ENCODE peak calls at places on chromosomes 16 and 17, in ten cellular contexts. Y is cardiac muscle cell; L is GM23338; A is heart left ventricle; F is CD8-positive, alpha-beta T cell; U is endodermal cell; T is upper lobe of right lung; H is IMR-90; B is Panc1; J is heart right ventricle. Q is an unnamed sample.
A peak's percentile ranks its signal among the peaks of the same experiment; 100 is the strongest.

GRCh38 chr16:88888778-88889387 is 22.4 kb upstream of the PABPN1L start:
- DNase-seq in Y (no peak), L (no peak), A (peak; percentile 75), F (no peak), U (peak; percentile 74), T (no peak), H (no peak), B (no peak), J (peak; percentile 69), Q (peak; percentile 75)

GRCh38 chr16:83458612-83459011 is 349.2 kb upstream of the HSBP1 start:
- DNase-seq in Y (no peak), L (no peak), A (no peak), F (no peak), U (no peak), T (no peak), H (peak; percentile 80), B (no peak), J (no peak), Q (no peak)

GRCh38 chr16:46427340-46428107 is 193.7 kb downstream of the SHCBP1 start:
- DNase-seq in Y (no peak), L (no peak), A (no peak), F (no peak), U (no peak), T (no peak), H (no peak), B (no peak), J (no peak), Q (no peak)

GRCh38 chr17:61842899-61843298 is 20.4 kb downstream of the BRIP1 start:
- DNase-seq in Y (no peak), L (no peak), A (no peak), F (no peak), U (no peak), T (no peak), H (no peak), B (no peak), J (no peak), Q (no peak)

GRCh38 chr17:62125307-62125706 is 60.2 kb upstream of the MED13 start:
- DNase-seq in Y (no peak), L (no peak), A (no peak), F (no peak), U (no peak), T (no peak), H (no peak), B (no peak), J (no peak), Q (no peak)

GRCh38 chr16:18975109-18975508 is 8.6 kb upstream of the TMC7 start:
- DNase-seq in Y (no peak), L (no peak), A (no peak), F (no peak), U (no peak), T (no peak), H (no peak), B (no peak), J (no peak), Q (no peak)

GRCh38 chr16:67562526-67562917 is at the start of gene CTCF:
- DNase-seq in Y (peak; percentile 92), L (peak; percentile 87), A (peak; percentile 87), F (no peak), U (no peak), T (peak; percentile 95), H (peak; percentile 81), B (no peak), J (peak; percentile 83), Q (peak; percentile 84)

GRCh38 chr16:48112603-48113400 is 43.0 kb downstream of the ABCC12 start:
- DNase-seq in Y (no peak), L (no peak), A (peak; percentile 55), F (no peak), U (no peak), T (no peak), H (no peak), B (no peak), J (peak; percentile 61), Q (peak; percentile 43)

GRCh38 chr17:76124582-76125390 is 16.3 kb downstream of the FOXJ1 start:
- DNase-seq in Y (no peak), L (peak; percentile 80), A (no peak), F (no peak), U (peak; percentile 91), T (no peak), H (no peak), B (no peak), J (no peak), Q (no peak)

GRCh38 chr17:4600563-4600962 is 16.2 kb downstream of the SMTNL2 start:
- DNase-seq in Y (peak; percentile 91), L (peak; percentile 47), A (peak; percentile 90), F (no peak), U (peak; percentile 76), T (no peak), H (no peak), B (no peak), J (peak; percentile 67), Q (peak; percentile 77)

GRCh38 chr16:10332301-10332700 is 53.6 kb upstream of the ATF7IP2 start:
- DNase-seq in Y (peak; percentile 75), L (peak; percentile 25), A (no peak), F (no peak), U (peak; percentile 66), T (no peak), H (no peak), B (no peak), J (peak; percentile 9), Q (no peak)

GRCh38 chr17:20203761-20204263 is 194.7 kb downstream of the SPECC1 start:
- DNase-seq in Y (no peak), L (no peak), A (no peak), F (no peak), U (no peak), T (no peak), H (peak; percentile 44), B (no peak), J (no peak), Q (no peak)

GRCh38 chr17:28763804-28764266 is 20.0 kb downstream of the TRAF4 start:
- DNase-seq in Y (peak; percentile 75), L (peak; percentile 89), A (no peak), F (peak; percentile 84), U (peak; percentile 92), T (no peak), H (peak; percentile 74), B (peak; percentile 42), J (peak; percentile 83), Q (peak; percentile 60)

GRCh38 chr16:17233301-17234002 is 237.3 kb downstream of the XYLT1 start:
- DNase-seq in Y (no peak), L (no peak), A (no peak), F (no peak), U (no peak), T (no peak), H (no peak), B (no peak), J (no peak), Q (no peak)

GRCh38 chr17:64777413-64778101 is 115.5 kb upstream of the SMURF2 start:
- DNase-seq in Y (no peak), L (peak; percentile 29), A (no peak), F (no peak), U (peak; percentile 71), T (peak; percentile 80), H (no peak), B (no peak), J (no peak), Q (peak; percentile 54)

GRCh38 chr16:88099563-88099890 is 148.3 kb downstream of the BANP start:
- DNase-seq in Y (no peak), L (no peak), A (no peak), F (no peak), U (no peak), T (no peak), H (no peak), B (no peak), J (no peak), Q (no peak)

GRCh38 chr17:75003957-75004355 is 8.5 kb upstream of the MRPL58 start:
- DNase-seq in Y (no peak), L (no peak), A (no peak), F (no peak), U (no peak), T (no peak), H (no peak), B (no peak), J (no peak), Q (no peak)

GRCh38 chr17:80108321-80108971 is 7.1 kb downstream of the GAA start:
- DNase-seq in Y (no peak), L (no peak), A (no peak), F (no peak), U (no peak), T (peak; percentile 55), H (no peak), B (no peak), J (no peak), Q (no peak)
- H3K27ac ChIP-seq in Y (no peak overlapping the region), L (no peak overlapping the region), A (no peak overlapping the region), F (no peak overlapping the region), U (no peak overlapping the region), T (no peak overlapping the region), H (no peak overlapping the region), B (no peak overlapping the region), J (no peak overlapping the region), Q (no peak overlapping the region)

GRCh38 chr16:54636221-54636793 is 294.4 kb upstream of the IRX5 start:
- DNase-seq in Y (no peak), L (no peak), A (no peak), F (no peak), U (no peak), T (no peak), H (no peak), B (no peak), J (no peak), Q (no peak)

GRCh38 chr16:54632322-54632721 is 298.3 kb upstream of the IRX5 start:
- DNase-seq in Y (no peak), L (no peak), A (no peak), F (no peak), U (no peak), T (no peak), H (no peak), B (no peak), J (no peak), Q (no peak)

GRCh38 chr16:54630284-54630967 is 300.2 kb upstream of the IRX5 start:
- DNase-seq in Y (no peak), L (no peak), A (no peak), F (no peak), U (no peak), T (no peak), H (no peak), B (no peak), J (no peak), Q (no peak)

GRCh38 chr16:54632821-54633220 is 297.8 kb upstream of the IRX5 start:
- DNase-seq in Y (no peak), L (no peak), A (no peak), F (no peak), U (no peak), T (no peak), H (no peak), B (no peak), J (no peak), Q (no peak)

GRCh38 chr16:54633943-54634362 is 296.7 kb upstream of the IRX5 start:
- DNase-seq in Y (peak; percentile 44), L (peak; percentile 85), A (no peak), F (no peak), U (peak; percentile 75), T (no peak), H (no peak), B (no peak), J (peak; percentile 27), Q (no peak)
- TF ChIP-seq CTCF in Y (peak; percentile 50), L (peak; percentile 92), A (peak; percentile 44), F (no peak), U (peak; percentile 92), T (peak; percentile 56), H (peak; percentile 11), B (peak; percentile 53), J (peak; percentile 58), Q (peak; percentile 58)

GRCh38 chr17:17564323-17564722 is 27.2 kb downstream of the PEMT start:
- DNase-seq in Y (no peak), L (no peak), A (no peak), F (no peak), U (no peak), T (no peak), H (no peak), B (no peak), J (no peak), Q (no peak)
- H3K4me1 ChIP-seq in Y (peaks cover 18% of the 10 kb centered on the region), L (no peaks in the 10 kb centered on the region), A (peaks cover 28% of the 10 kb centered on the region), F (no peaks in the 10 kb centered on the region), U (no peaks in the 10 kb centered on the region), T (peaks cover 37% of the 10 kb centered on the region), H (peaks cover 2% of the 10 kb centered on the region), B (no peaks in the 10 kb centered on the region), J (peaks cover 44% of the 10 kb centered on the region), Q (peaks cover 56% of the 10 kb centered on the region)

GRCh38 chr17:82693168-82693867 is 5.2 kb downstream of the RAB40B start:
- DNase-seq in Y (no peak), L (no peak), A (peak; percentile 18), F (no peak), U (no peak), T (no peak), H (no peak), B (no peak), J (no peak), Q (no peak)
- H3K27ac ChIP-seq in Y (no peak overlapping the region), L (no peak overlapping the region), A (no peak overlapping the region), F (no peak overlapping the region), U (no peak overlapping the region), T (no peak overlapping the region), H (no peak overlapping the region), B (no peak overlapping the region), J (no peak overlapping the region), Q (no peak overlapping the region)